ENCODE peak calls at places on chromosome 5, in eight cellular contexts. J, Z, A, O, F, S, W and K are unnamed samples.

GRCh38 chr5:100520348-100520747 is 14.8 kb upstream of the FAM174A start:
- DNase-seq in O (no peak), Z (no peak), W (no peak), F (no peak), J (no peak), S (no peak), A (peak), K (no peak)

GRCh38 chr5:78569441-78569840 is 79.1 kb downstream of the LHFPL2 start:
- DNase-seq in A (no peak), S (peak), W (peak), Z (peak), J (peak), F (peak), O (no peak), K (peak)

GRCh38 chr5:109708813-109709212 is 19.1 kb downstream of the MAN2A1 start:
- DNase-seq in S (no peak), O (no peak), A (no peak), W (no peak), F (no peak), Z (no peak), J (no peak), K (no peak)

GRCh38 chr5:180117378-180117725 is 45.8 kb upstream of the RNF130 start:
- DNase-seq in S (no peak), F (no peak), J (no peak), A (no peak), Z (peak), W (no peak), O (no peak), K (no peak)

GRCh38 chr5:118144540-118144939 is 843.8 kb downstream of the DTWD2 start:
- DNase-seq in J (no peak), O (no peak), Z (no peak), F (no peak), S (no peak), W (no peak), A (no peak), K (no peak)

GRCh38 chr5:91074615-91075014 is 308.5 kb downstream of the ARRDC3 start:
- DNase-seq in Z (no peak), W (no peak), F (no peak), O (no peak), J (no peak), A (no peak), S (no peak), K (no peak)

GRCh38 chr5:44332360-44332971 is 56.8 kb downstream of the FGF10 start:
- DNase-seq in A (no peak), O (no peak), F (no peak), J (no peak), W (no peak), S (peak), Z (no peak), K (no peak)

GRCh38 chr5:96913233-96913632 is 22.6 kb upstream of the LNPEP start:
- DNase-seq in W (no peak), S (no peak), O (no peak), J (no peak), Z (no peak), F (no peak), A (no peak), K (no peak)

GRCh38 chr5:32984851-32985250 is 273.7 kb downstream of the NPR3 start:
- DNase-seq in O (no peak), A (no peak), J (no peak), S (peak), F (no peak), W (no peak), Z (no peak), K (no peak)

GRCh38 chr5:130896636-130897035 is 268.4 kb downstream of the HINT1 start:
- DNase-seq in W (no peak), F (no peak), S (no peak), A (no peak), J (no peak), Z (no peak), O (no peak), K (no peak)

GRCh38 chr5:136123236-136123768 is 9.3 kb upstream of the SMAD5 start:
- DNase-seq in W (peak), A (no peak), F (no peak), O (no peak), J (no peak), S (no peak), Z (no peak), K (no peak)

GRCh38 chr5:591746-592145 is 20.4 kb upstream of the CEP72 start:
- DNase-seq in A (no peak), W (no peak), S (no peak), O (no peak), Z (no peak), J (no peak), F (no peak), K (peak)

GRCh38 chr5:115838885-115839518 is 2.4 kb downstream of the ATG12 start:
- DNase-seq in F (peak), Z (no peak), O (no peak), W (no peak), A (no peak), J (no peak), S (peak), K (no peak)

GRCh38 chr5:124524552-124525232 is 221.7 kb downstream of the ZNF608 start:
- DNase-seq in A (no peak), W (no peak), J (no peak), F (no peak), S (no peak), O (no peak), Z (no peak), K (no peak)

GRCh38 chr5:174192103-174192655 is 146.7 kb downstream of the NSG2 start:
- DNase-seq in W (no peak), Z (no peak), J (no peak), O (no peak), F (no peak), A (no peak), S (no peak), K (no peak)

GRCh38 chr5:169870221-169870620 is 110.1 kb downstream of the INSYN2B start:
- DNase-seq in F (no peak), W (no peak), O (no peak), J (no peak), S (no peak), A (no peak), Z (no peak), K (no peak)

GRCh38 chr5:67063791-67064190 is 132.8 kb downstream of the CD180 start:
- DNase-seq in Z (no peak), J (no peak), O (no peak), F (no peak), A (no peak), S (peak), W (no peak), K (no peak)
- H3K4me3 ChIP-seq in Z (no peak), J (no peak), O (no peak), F (no peak), A (no peak), S (no peak), W (no peak), K (no peak)

GRCh38 chr5:125541085-125541484 is 794.6 kb upstream of the ZNF608 start:
- DNase-seq in Z (no peak), J (no peak), W (no peak), F (no peak), S (no peak), A (no peak), O (no peak), K (no peak)
- TF ChIP-seq POLR2A in Z (no peak), J (no peak), W (no peak), F (no peak), S (no peak), A (no peak), O (no peak), K (no peak)

GRCh38 chr5:153959134-153959957 is 79.4 kb downstream of the FAM114A2 start:
- DNase-seq in A (peak), S (no peak), F (no peak), O (no peak), W (no peak), J (no peak), Z (no peak), K (no peak)
- H3K27ac ChIP-seq in A (peak), S (no peak), F (no peak), O (no peak), W (no peak), J (no peak), Z (peak), K (no peak)

DNA sequence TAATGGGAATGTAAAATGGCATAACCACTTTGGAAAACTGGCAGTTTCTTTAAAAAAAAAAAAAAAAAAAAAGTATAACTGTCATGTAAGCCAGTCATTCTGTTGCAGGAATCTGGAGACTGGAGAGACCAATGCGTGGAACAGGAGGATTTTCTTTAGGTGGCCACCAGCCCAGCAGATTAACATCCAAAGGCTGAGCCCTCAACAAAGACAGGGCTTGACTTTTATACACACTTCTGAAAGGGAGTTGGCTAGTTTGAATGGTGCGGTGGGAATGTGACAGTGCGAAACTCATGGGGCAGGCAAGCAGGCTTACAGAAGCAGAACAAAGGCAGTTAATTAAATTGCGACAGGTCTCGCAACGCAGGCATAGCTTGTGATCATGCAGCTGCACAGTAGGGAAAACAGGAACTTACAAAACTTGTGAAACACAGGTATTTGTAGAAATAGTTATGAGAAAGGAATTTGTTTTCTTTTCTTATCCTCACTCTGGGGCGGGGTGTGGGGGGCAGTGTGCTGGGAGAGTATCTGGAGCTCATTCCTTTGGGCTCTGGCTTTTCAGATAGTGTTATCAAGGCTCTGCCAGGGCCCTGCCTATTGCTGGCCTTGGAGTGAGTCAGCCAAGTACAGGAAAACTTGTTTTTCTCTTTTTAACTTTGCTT is 12.0 kb downstream of the UIMC1 start:
- DNase-seq in W (no peak), Z (no peak), J (peak), O (no peak), F (peak), S (peak), A (no peak), K (no peak)
- H3K4me3 ChIP-seq in W (no peak), Z (no peak), J (no peak), O (no peak), F (no peak), S (no peak), A (no peak), K (no peak)

DNA sequence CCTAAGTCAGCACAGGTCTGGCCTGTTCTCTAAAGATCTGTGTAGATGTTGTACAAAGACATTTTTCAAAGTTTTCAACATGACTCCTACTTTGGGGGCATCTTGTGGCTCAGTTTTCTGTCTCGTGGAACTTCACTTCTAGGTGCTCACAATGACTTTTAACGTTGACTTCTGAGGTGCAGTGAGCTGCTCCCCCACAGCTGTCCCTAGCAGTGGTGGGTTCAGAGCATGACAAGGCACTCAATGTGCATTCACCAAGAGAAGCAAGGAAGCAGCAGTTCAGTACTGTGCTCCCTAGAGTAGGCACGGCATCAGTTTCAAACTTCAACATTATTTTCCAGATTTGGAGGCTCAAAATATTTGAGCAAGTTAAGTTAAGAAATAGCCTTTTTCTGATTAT is 40.4 kb downstream of the TNFAIP8 start:
- DNase-seq in S (no peak), O (no peak), A (no peak), W (no peak), F (no peak), J (no peak), Z (no peak), K (no peak)
- TF ChIP-seq POLR2A in S (no peak), O (no peak), A (no peak), W (no peak), F (no peak), J (no peak), Z (no peak), K (no peak)

GRCh38 chr5:119876522-119876921 is 247.2 kb downstream of the FAM170A start:
- DNase-seq in O (no peak), F (no peak), J (no peak), S (no peak), W (no peak), A (no peak), Z (no peak), K (no peak)
- H3K27ac ChIP-seq in O (no peak), F (no peak), J (no peak), S (no peak), W (no peak), A (no peak), Z (no peak), K (no peak)

GRCh38 chr5:54298947-54299346 is 11.4 kb downstream of the ARL15 start:
- DNase-seq in J (no peak), W (no peak), F (no peak), A (no peak), S (no peak), O (no peak), Z (no peak), K (no peak)

GRCh38 chr5:54294097-54294667 is 16.2 kb downstream of the ARL15 start:
- DNase-seq in F (no peak), W (no peak), J (no peak), Z (no peak), S (no peak), O (no peak), A (no peak), K (no peak)

GRCh38 chr5:54295658-54296276 is 14.6 kb downstream of the ARL15 start:
- DNase-seq in O (no peak), A (no peak), F (peak), W (no peak), J (no peak), Z (no peak), S (peak), K (no peak)

GRCh38 chr5:54292866-54293265 is 17.5 kb downstream of the ARL15 start:
- DNase-seq in A (no peak), S (no peak), W (no peak), O (no peak), Z (no peak), F (no peak), J (no peak), K (no peak)

GRCh38 chr5:54296386-54296785 is 14.0 kb downstream of the ARL15 start:
- DNase-seq in S (no peak), Z (peak), W (peak), J (peak), A (no peak), O (no peak), F (peak), K (no peak)
- H3K4me3 ChIP-seq in S (no peak), Z (no peak), W (no peak), J (no peak), A (no peak), O (no peak), F (no peak), K (no peak)

DNA sequence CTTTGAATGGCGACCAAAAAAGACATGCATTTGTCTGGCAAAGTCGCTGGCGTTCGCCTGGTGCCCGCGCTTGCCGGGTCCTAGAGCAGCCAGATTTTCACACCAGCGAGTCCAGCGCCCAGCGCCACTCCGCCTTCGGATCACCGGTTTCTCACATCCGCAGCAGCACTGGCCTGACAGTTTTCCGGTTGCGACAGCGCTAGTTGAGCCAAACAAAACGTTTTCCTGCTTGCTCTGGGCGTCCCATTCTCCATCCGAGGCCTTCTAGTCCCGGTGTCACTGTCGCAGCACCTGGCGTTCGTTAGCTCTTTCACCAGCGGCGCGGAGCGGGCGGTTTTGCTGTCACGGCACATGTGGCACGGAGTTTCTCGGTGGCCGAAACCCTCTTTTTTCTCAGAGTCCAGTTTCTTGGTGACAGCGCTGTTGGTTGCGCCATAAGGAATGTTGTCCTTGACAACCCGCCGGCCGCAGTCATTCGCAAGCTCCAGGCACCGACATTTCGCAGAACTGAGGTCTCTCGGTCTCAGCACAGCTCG is 48.0 kb downstream of the ANXA2R start:
- DNase-seq in F (peak), S (peak), W (peak), A (peak), Z (peak), O (peak), J (peak), K (peak)
- TF ChIP-seq POLR2A in F (peak), S (peak), W (peak), A (no peak), Z (peak), O (no peak), J (no peak), K (no peak)